ENCODE peak calls at places on chromosomes 13 and 19, in ten cellular contexts. G is body of pancreas, W is GM12878, J is IMR-90, N is prostate gland, R is uterus, C is breast epithelium, I is ovary, H is tibial nerve, Q is right lobe of liver. O is an unnamed sample.

GRCh38 chr13:46104868-46105267 is at the start of gene CPB2:
- DNase-seq in H (no peak), W (no peak), C (no peak), I (no peak), J (no peak), G (no peak), N (no peak), R (no peak), Q (no peak), O (no peak)

GRCh38 chr13:83883061-83883523 is 818 bp upstream of the SLITRK1 start:
- DNase-seq in N (no peak), Q (no peak), H (no peak), W (no peak), G (peak; percentile 38), I (no peak), R (no peak), J (no peak), C (no peak), O (no peak)

GRCh38 chr13:71754407-71754974 is 112.5 kb downstream of the DACH1 start:
- DNase-seq in Q (no peak), C (no peak), N (no peak), H (peak; percentile 38), R (peak; percentile 19), I (no peak), J (no peak), W (no peak), G (peak; percentile 7), O (no peak)

GRCh38 chr13:75774176-75774575 is 138.0 kb downstream of the LMO7 start:
- DNase-seq in C (no peak), H (no peak), R (no peak), J (peak; percentile 46), Q (no peak), G (no peak), N (no peak), I (no peak), W (no peak), O (no peak)

GRCh38 chr13:113794764-113795173 is 35.7 kb downstream of the TMEM255B start:
- DNase-seq in W (no peak), I (no peak), C (no peak), H (no peak), R (no peak), J (no peak), N (no peak), G (no peak), Q (no peak), O (peak; percentile 58)

GRCh38 chr13:113852536-113853517 is 11.0 kb downstream of the GAS6 start:
- DNase-seq in C (peak; percentile 12), Q (no peak), N (no peak), R (peak; percentile 16), H (no peak), I (peak; percentile 16), W (no peak), J (no peak), G (no peak), O (peak; percentile 70)

GRCh38 chr19:40623403-40624239 is 22.5 kb downstream of the LTBP4 start:
- DNase-seq in N (no peak), C (no peak), J (peak; percentile 18), W (no peak), R (peak; percentile 41), I (no peak), G (peak; percentile 52), H (no peak), Q (no peak), O (no peak)

GRCh38 chr13:72160977-72161376 is 294.0 kb upstream of the DACH1 start:
- DNase-seq in W (no peak), R (no peak), H (no peak), J (no peak), G (no peak), N (no peak), I (no peak), C (no peak), Q (no peak), O (no peak)

GRCh38 chr19:8666814-8667405 is 31.7 kb downstream of the ACTL9 start:
- DNase-seq in R (no peak), Q (no peak), N (no peak), J (no peak), C (no peak), W (no peak), G (no peak), I (no peak), H (no peak), O (no peak)

GRCh38 chr19:6613711-6614110 is 22.8 kb upstream of the CD70 start:
- DNase-seq in W (no peak), J (no peak), N (no peak), H (no peak), R (no peak), Q (no peak), I (no peak), G (no peak), C (no peak), O (no peak)

GRCh38 chr19:38015216-38015615 is 108.2 kb downstream of the SIPA1L3 start:
- DNase-seq in C (no peak), N (no peak), J (no peak), I (no peak), Q (no peak), G (no peak), W (no peak), R (no peak), H (no peak), O (no peak)

GRCh38 chr19:38425810-38426466 is at the start of gene RASGRP4:
- DNase-seq in J (no peak), Q (peak; percentile 57), I (no peak), N (no peak), G (no peak), W (no peak), C (no peak), R (no peak), H (no peak), O (peak; percentile 89)

GRCh38 chr19:38736413-38737280 is 7.6 kb downstream of the CAPN12 start:
- DNase-seq in H (no peak), Q (peak; percentile 83), I (peak; percentile 48), W (peak; percentile 17), N (peak; percentile 49), C (peak; percentile 75), J (no peak), G (peak; percentile 75), R (peak; percentile 46), O (peak; percentile 89)

DNA sequence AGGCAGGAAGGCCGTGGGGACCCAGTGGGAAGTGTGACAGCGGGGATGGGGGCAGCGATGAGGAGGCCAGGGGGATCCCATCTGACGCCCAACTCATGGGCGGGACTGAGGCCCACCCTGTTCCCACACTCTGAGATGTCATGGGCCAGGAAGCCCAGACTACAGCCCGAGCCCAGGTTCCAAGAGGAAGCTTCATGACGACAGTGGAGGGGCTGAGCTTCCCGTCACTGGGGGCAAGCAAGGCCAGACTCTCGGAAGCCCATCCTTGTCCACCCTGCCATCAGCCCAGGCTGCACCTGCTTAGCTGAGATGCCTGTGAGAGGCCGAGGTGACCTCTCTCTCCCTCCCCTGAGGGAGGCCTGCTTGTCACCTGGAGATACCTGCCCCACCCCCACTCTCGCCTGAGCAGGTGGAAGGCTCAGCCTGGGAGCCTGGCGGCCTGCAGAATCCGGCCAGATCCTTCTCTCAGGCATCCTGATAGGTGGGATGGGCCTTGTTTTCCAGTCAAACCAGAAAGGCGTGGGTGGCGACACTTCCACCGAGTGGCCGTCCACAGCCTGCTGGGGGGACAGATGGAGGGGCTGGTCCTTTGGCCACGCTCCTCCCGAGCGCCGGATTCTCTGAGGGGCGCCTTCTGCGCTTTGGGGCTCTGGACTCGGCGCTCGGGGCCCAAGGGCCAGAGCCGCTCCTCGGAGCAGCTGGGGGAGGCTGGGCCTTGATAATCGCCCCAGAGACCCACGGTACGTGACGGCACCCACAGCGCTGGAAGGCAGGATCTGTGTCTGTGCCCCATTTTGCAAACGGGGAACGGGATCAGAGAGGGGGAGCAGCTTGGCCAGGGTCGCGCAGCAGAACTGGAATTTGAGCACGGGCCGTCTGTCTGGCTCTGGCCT is 4.8 kb downstream of the ZBTB7A start:
- DNase-seq in G (peak; percentile 86), J (no peak), N (peak; percentile 57), W (no peak), Q (peak; percentile 81), H (no peak), I (peak; percentile 46), C (peak; percentile 78), R (peak; percentile 37), O (peak; percentile 84)
- H3K4me3 ChIP-seq in G (no peak overlapping the region), J (no peak overlapping the region), N (peak overlapping the region; percentile 36), W (peak overlapping the region; percentile 58), Q (peak overlapping the region; percentile 58), H (peak overlapping the region; percentile 27), I (peak overlapping the region; percentile 31), C (peak overlapping the region; percentile 98), R (peak overlapping the region; percentile 34), O (peak overlapping the region; percentile 99)

DNA sequence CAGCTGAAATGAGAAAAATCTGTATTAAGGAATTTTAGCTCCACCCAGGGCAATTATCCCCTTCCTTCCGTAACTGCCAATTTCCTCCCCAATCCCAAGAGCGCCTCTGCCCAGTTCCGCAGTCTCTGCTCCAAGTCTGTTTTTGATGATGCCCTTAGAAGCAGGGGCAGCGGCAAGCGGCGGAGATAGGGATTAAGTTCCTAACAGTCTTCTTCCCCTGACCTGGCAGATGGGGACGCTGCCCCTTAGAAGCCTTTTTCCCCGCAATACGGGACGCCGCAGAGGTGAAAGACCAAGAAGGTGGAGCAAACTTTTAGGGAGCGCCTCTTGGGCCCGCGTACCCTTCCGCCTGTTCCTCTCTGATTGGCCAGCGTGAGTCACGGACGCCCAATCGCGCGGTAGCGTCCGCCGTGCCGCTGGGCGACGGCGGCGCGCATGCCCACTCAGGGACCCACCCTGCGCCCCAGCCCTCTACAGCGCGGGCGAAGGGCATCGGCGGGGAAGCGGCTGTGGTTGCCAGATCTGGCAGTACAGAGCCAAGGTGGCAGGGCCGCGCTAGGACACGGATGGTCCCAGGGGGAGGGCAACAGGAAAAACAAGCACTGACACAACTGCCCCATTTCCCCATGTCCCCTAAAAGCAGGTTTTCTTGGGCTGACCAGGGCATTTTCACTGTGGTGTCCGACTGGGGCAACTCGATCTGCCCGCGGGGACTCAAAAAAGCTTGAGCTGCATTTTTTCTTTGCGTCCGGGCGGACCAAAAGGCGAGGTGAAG is 825 bp upstream of the TDRD3 start:
- DNase-seq in H (peak; percentile 78), I (peak; percentile 80), W (peak; percentile 82), J (peak; percentile 87), G (peak; percentile 93), R (peak; percentile 85), C (peak; percentile 80), Q (peak; percentile 96), N (peak; percentile 90), O (peak; percentile 97)
- TF ChIP-seq POLR2A in H (peak; percentile 53), I (peak; percentile 50), W (peak; percentile 85), J (no peak), G (peak; percentile 60), R (peak; percentile 83), C (peak; percentile 21), Q (peak; percentile 85), N (peak; percentile 75), O (peak; percentile 38)

GRCh38 chr13:111153279-111153976 is 38.3 kb downstream of the ARHGEF7 start:
- DNase-seq in Q (peak; percentile 94), R (peak; percentile 94), G (peak; percentile 92), N (peak; percentile 89), I (peak; percentile 93), J (peak; percentile 89), W (no peak), C (peak; percentile 85), H (peak; percentile 87), O (peak; percentile 97)
- TF ChIP-seq CTCF in Q (peak; percentile 25), R (peak; percentile 43), G (no peak), N (no peak), I (no peak), J (peak; percentile 49), W (peak; percentile 7), C (peak; percentile 19), H (no peak), O (peak; percentile 37)

DNA sequence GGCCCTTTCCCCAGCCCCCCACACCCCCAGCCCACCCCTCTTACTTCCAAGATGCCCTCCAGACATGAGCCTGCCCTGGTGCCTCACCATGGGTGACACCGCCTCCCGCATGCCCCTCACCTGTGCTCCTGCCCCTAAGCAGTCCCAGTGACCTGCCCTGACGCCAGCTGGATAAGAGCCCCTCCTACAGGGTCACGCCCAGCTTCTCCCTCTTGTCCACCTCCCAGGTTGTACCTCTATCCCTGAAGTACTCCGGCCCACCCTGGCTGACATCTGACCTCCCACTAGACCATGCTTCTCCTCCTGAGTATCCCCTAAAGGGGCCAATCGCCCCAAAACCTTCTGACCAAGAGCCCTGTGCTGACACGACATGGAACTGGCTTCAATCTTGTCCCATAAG is 51.3 kb downstream of the COLGALT1 start:
- DNase-seq in H (no peak), I (no peak), N (no peak), J (no peak), R (no peak), W (no peak), G (no peak), Q (no peak), C (no peak), O (no peak)
- H3K4me3 ChIP-seq in H (no peak overlapping the region), I (no peak overlapping the region), N (no peak overlapping the region), J (no peak overlapping the region), R (no peak overlapping the region), W (no peak overlapping the region), G (no peak overlapping the region), Q (no peak overlapping the region), C (peak overlapping the region; percentile 48), O (peak overlapping the region; percentile 35)